ENCODE peak calls at places on chromosomes 16 and 17, in ten cellular contexts. D, P, R, V, I, M, A, Q, C and W are unnamed samples.

GRCh38 chr16:3718019-3718391 is 681 bp upstream of the TRAP1 start:
- DNase-seq in D (no peak), P (peak), R (no peak), V (no peak), I (no peak), M (no peak), A (no peak), Q (no peak), C (no peak), W (no peak)

GRCh38 chr17:74922172-74922571 is 883 bp downstream of the USH1G start:
- DNase-seq in D (no peak), P (no peak), R (no peak), V (no peak), I (no peak), M (no peak), A (no peak), Q (no peak), C (no peak), W (no peak)

GRCh38 chr17:32833526-32833925 is 43.4 kb downstream of the MYO1D start:
- DNase-seq in D (no peak), P (no peak), R (no peak), V (no peak), I (no peak), M (no peak), A (no peak), Q (no peak), C (no peak), W (no peak)

GRCh38 chr16:11245222-11245737 is 10.7 kb downstream of the SOCS1 start:
- DNase-seq in D (no peak), P (no peak), R (no peak), V (no peak), I (no peak), M (no peak), A (no peak), Q (no peak), C (no peak), W (no peak)

GRCh38 chr17:65292430-65292829 is 155.3 kb downstream of the RGS9 start:
- DNase-seq in D (no peak), P (peak), R (no peak), V (no peak), I (no peak), M (no peak), A (no peak), Q (peak), C (no peak), W (no peak)

GRCh38 chr17:22217135-22217534 is 524.8 kb downstream of the KCNJ18 start:
- DNase-seq in D (no peak), P (no peak), R (no peak), V (no peak), I (no peak), M (no peak), A (no peak), Q (no peak), C (no peak), W (no peak)

GRCh38 chr17:20966869-20967268 is 75.9 kb downstream of the USP22 start:
- DNase-seq in D (no peak), P (no peak), R (no peak), V (no peak), I (no peak), M (no peak), A (no peak), Q (no peak), C (no peak), W (no peak)

GRCh38 chr17:27466376-27466747 is 10.1 kb downstream of the KSR1 start:
- DNase-seq in D (no peak), P (no peak), R (no peak), V (no peak), I (no peak), M (no peak), A (no peak), Q (no peak), C (no peak), W (no peak)

GRCh38 chr16:86533076-86533475 is 22.0 kb downstream of the MTHFSD start:
- DNase-seq in D (no peak), P (no peak), R (no peak), V (no peak), I (no peak), M (no peak), A (no peak), Q (no peak), C (no peak), W (no peak)

GRCh38 chr17:4230142-4230541 is 33.6 kb downstream of the ANKFY1 start:
- DNase-seq in D (no peak), P (peak), R (no peak), V (no peak), I (no peak), M (peak), A (no peak), Q (peak), C (peak), W (peak)

GRCh38 chr17:6420173-6420641 is 14.7 kb downstream of the AIPL1 start:
- DNase-seq in D (peak), P (peak), R (no peak), V (no peak), I (peak), M (no peak), A (no peak), Q (peak), C (no peak), W (no peak)

GRCh38 chr17:9221231-9222180 is 200.2 kb downstream of the NTN1 start:
- DNase-seq in D (no peak), P (no peak), R (no peak), V (no peak), I (peak), M (no peak), A (no peak), Q (no peak), C (no peak), W (no peak)

GRCh38 chr16:85562102-85562786 is 50.9 kb upstream of the GSE1 start:
- DNase-seq in D (no peak), P (no peak), R (no peak), V (no peak), I (no peak), M (no peak), A (no peak), Q (no peak), C (no peak), W (no peak)

GRCh38 chr17:66833201-66833600 is 1.7 kb upstream of the CACNG5 start:
- DNase-seq in D (no peak), P (no peak), R (no peak), V (no peak), I (no peak), M (no peak), A (no peak), Q (no peak), C (no peak), W (no peak)

GRCh38 chr16:87425941-87426340 is 33.8 kb downstream of the MAP1LC3B start:
- DNase-seq in D (no peak), P (no peak), R (no peak), V (no peak), I (no peak), M (no peak), A (no peak), Q (no peak), C (no peak), W (no peak)

GRCh38 chr16:75687361-75687760 is 10.6 kb upstream of the CPHXL2 start:
- DNase-seq in D (no peak), P (no peak), R (no peak), V (no peak), I (no peak), M (no peak), A (no peak), Q (no peak), C (no peak), W (no peak)

GRCh38 chr16:70698901-70699300 is 13.0 kb upstream of the MTSS2 start:
- DNase-seq in D (no peak), P (no peak), R (no peak), V (no peak), I (no peak), M (no peak), A (no peak), Q (no peak), C (no peak), W (no peak)

GRCh38 chr17:68491864-68492263 is 20.4 kb upstream of the PRKAR1A start:
- DNase-seq in D (no peak), P (no peak), R (no peak), V (no peak), I (no peak), M (peak), A (no peak), Q (no peak), C (no peak), W (peak)

GRCh38 chr16:54201200-54201599 is 85.4 kb downstream of the IRX3 start:
- DNase-seq in D (no peak), P (no peak), R (no peak), V (no peak), I (no peak), M (no peak), A (no peak), Q (no peak), C (no peak), W (no peak)

GRCh38 chr16:46711106-46711769 is 21.8 kb downstream of the ORC6 start:
- DNase-seq in D (no peak), P (no peak), R (no peak), V (no peak), I (no peak), M (peak), A (no peak), Q (no peak), C (no peak), W (no peak)

GRCh38 chr16:397736-398332 is 835 bp downstream of the NME4 start:
- DNase-seq in D (peak), P (peak), R (no peak), V (peak), I (peak), M (peak), A (no peak), Q (peak), C (no peak), W (peak)

GRCh38 chr17:4411201-4411600 is 22.5 kb upstream of the SPNS3 start:
- DNase-seq in D (no peak), P (no peak), R (no peak), V (no peak), I (no peak), M (no peak), A (no peak), Q (no peak), C (no peak), W (no peak)

GRCh38 chr17:82630212-82630611 is 18.0 kb downstream of the WDR45B start:
- DNase-seq in D (no peak), P (no peak), R (no peak), V (no peak), I (no peak), M (no peak), A (no peak), Q (no peak), C (no peak), W (no peak)

GRCh38 chr16:87570938-87571867 is 31.1 kb upstream of the JPH3 start:
- DNase-seq in D (no peak), P (peak), R (no peak), V (no peak), I (peak), M (peak), A (no peak), Q (peak), C (peak), W (peak)

GRCh38 chr17:6545291-6545690 is 11.1 kb downstream of the PITPNM3 start:
- DNase-seq in D (no peak), P (no peak), R (no peak), V (no peak), I (no peak), M (no peak), A (no peak), Q (no peak), C (no peak), W (no peak)

GRCh38 chr16:4550587-4550986 is 5.6 kb upstream of the C16orf96 start:
- DNase-seq in D (no peak), P (peak), R (no peak), V (no peak), I (no peak), M (no peak), A (no peak), Q (no peak), C (no peak), W (no peak)

GRCh38 chr16:69039333-69039941 is 66.0 kb upstream of the HAS3 start:
- DNase-seq in D (no peak), P (peak), R (no peak), V (no peak), I (no peak), M (no peak), A (no peak), Q (peak), C (no peak), W (peak)

GRCh38 chr16:84383106-84383505 is 14.8 kb downstream of the ATP2C2 start:
- DNase-seq in D (no peak), P (no peak), R (no peak), V (no peak), I (no peak), M (no peak), A (no peak), Q (no peak), C (no peak), W (no peak)

GRCh38 chr17:16419929-16420271 is 4.5 kb downstream of the TRPV2 start:
- DNase-seq in D (peak), P (peak), R (no peak), V (peak), I (no peak), M (no peak), A (no peak), Q (peak), C (no peak), W (peak)

GRCh38 chr16:85269165-85269564 is 156.9 kb upstream of the CIBAR2 start:
- DNase-seq in D (no peak), P (no peak), R (no peak), V (no peak), I (no peak), M (no peak), A (no peak), Q (no peak), C (no peak), W (no peak)

GRCh38 chr16:23959069-23959800 is 123.5 kb downstream of the PRKCB start:
- DNase-seq in D (no peak), P (no peak), R (no peak), V (no peak), I (no peak), M (no peak), A (peak), Q (no peak), C (no peak), W (no peak)

GRCh38 chr16:11232852-11233726 is 22.9 kb downstream of the SOCS1 start:
- DNase-seq in D (peak), P (no peak), R (no peak), V (peak), I (no peak), M (peak), A (peak), Q (no peak), C (no peak), W (no peak)

GRCh38 chr17:9817086-9817485 is 4.8 kb downstream of the GSG1L2 start:
- DNase-seq in D (no peak), P (peak), R (no peak), V (no peak), I (no peak), M (no peak), A (no peak), Q (peak), C (no peak), W (peak)

GRCh38 chr17:50847566-50847965 is 12.2 kb downstream of the WFIKKN2 start:
- DNase-seq in D (no peak), P (no peak), R (no peak), V (no peak), I (no peak), M (no peak), A (no peak), Q (no peak), C (no peak), W (no peak)

GRCh38 chr16:88374736-88375135 is 8.0 kb upstream of the ZNF469 start:
- DNase-seq in D (no peak), P (no peak), R (no peak), V (no peak), I (no peak), M (peak), A (no peak), Q (no peak), C (no peak), W (no peak)

GRCh38 chr17:56834380-56835258 is 668 bp downstream of the DGKE start:
- DNase-seq in D (peak), P (peak), R (peak), V (peak), I (peak), M (peak), A (peak), Q (peak), C (no peak), W (peak)

GRCh38 chr16:85342348-85342747 is 230.1 kb upstream of the CIBAR2 start:
- DNase-seq in D (no peak), P (no peak), R (no peak), V (no peak), I (no peak), M (no peak), A (no peak), Q (no peak), C (no peak), W (no peak)

GRCh38 chr16:49858200-49859129 is 2.6 kb upstream of the ZNF423 start:
- DNase-seq in D (peak), P (peak), R (no peak), V (peak), I (peak), M (peak), A (no peak), Q (peak), C (peak), W (no peak)

GRCh38 chr16:75289189-75289588 is 37.8 kb upstream of the BCAR1 start:
- DNase-seq in D (no peak), P (peak), R (no peak), V (no peak), I (no peak), M (peak), A (peak), Q (peak), C (no peak), W (no peak)

GRCh38 chr17:63827801-63828221 is 348 bp upstream of the FTSJ3 start:
- DNase-seq in D (no peak), P (no peak), R (no peak), V (no peak), I (no peak), M (no peak), A (no peak), Q (no peak), C (no peak), W (peak)
- TF ChIP-seq CTCF in D (peak), P (no peak), R (no peak), V (no peak), I (no peak), M (no peak), A (no peak), Q (no peak), C (no peak), W (no peak)

DNA sequence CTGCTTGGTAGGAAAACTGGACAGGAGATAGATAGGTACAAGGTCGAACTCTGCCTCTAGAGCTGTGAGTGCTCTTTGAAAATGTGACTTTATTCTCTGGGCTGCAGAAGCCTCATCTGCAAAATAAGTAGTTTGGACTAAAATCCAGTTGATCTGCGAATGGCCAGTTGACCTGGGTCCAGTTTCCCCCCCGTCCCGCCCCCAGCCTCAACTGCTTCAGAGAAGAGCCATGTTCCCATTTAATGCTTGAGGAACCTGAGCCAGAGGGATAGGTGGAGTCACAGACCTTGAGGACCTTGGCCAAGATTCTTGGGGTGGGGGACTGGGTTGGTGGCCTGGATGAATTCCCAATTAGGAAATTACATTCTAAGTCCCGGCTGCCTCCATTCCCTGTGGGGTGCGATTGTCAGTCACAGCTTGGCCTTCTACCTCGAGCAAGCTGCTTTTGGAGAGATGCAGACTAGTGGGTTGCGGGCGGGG is 14.1 kb downstream of the TBX2 start:
- DNase-seq in D (no peak), P (no peak), R (no peak), V (no peak), I (no peak), M (no peak), A (no peak), Q (no peak), C (no peak), W (no peak)
- H3K4me3 ChIP-seq in D (no peak), P (no peak), R (no peak), V (no peak), I (no peak), M (peak), A (no peak), Q (no peak), C (peak), W (peak)

GRCh38 chr17:37662358-37662757 is 19.1 kb upstream of the DDX52 start:
- DNase-seq in D (no peak), P (no peak), R (no peak), V (no peak), I (peak), M (no peak), A (no peak), Q (no peak), C (no peak), W (no peak)

GRCh38 chr17:37661372-37662014 is 18.2 kb upstream of the DDX52 start:
- DNase-seq in D (no peak), P (no peak), R (no peak), V (no peak), I (no peak), M (no peak), A (no peak), Q (no peak), C (no peak), W (no peak)

GRCh38 chr17:37667039-37667438 is 23.8 kb upstream of the DDX52 start:
- DNase-seq in D (no peak), P (no peak), R (no peak), V (no peak), I (no peak), M (no peak), A (no peak), Q (no peak), C (no peak), W (no peak)

GRCh38 chr17:37659887-37660286 is 16.6 kb upstream of the DDX52 start:
- DNase-seq in D (no peak), P (no peak), R (no peak), V (no peak), I (no peak), M (no peak), A (no peak), Q (no peak), C (no peak), W (no peak)

DNA sequence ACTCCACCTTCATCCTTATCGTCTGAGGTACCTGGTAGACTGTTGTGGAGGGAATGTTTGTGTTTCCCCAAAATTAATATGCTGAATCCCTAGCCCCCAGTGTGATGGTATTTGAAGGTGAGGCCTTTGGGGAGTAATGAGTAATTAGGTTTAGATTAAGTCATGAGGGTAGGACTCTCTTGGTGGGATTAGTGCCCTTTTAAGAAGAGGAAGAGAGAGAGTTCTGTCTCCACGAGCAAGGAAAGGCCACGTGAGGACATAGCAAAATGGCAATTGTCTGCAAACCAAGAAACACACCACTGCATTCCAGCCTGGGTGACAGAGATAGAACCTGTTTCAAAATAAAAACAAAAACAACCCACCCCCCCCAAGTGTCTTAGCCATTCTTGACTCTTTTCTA is 21.0 kb upstream of the DDX52 start:
- DNase-seq in D (no peak), P (no peak), R (no peak), V (no peak), I (no peak), M (no peak), A (no peak), Q (no peak), C (no peak), W (no peak)
- TF ChIP-seq CTCF in D (no peak), P (no peak), R (no peak), V (no peak), I (no peak), M (no peak), A (no peak), Q (no peak), C (no peak), W (no peak)

GRCh38 chr17:36602030-36602737 is 801 bp downstream of the MRM1 start:
- DNase-seq in D (no peak), P (peak), R (no peak), V (no peak), I (peak), M (no peak), A (no peak), Q (no peak), C (no peak), W (no peak)

GRCh38 chr17:36600477-36600876 is 906 bp upstream of the MRM1 start:
- DNase-seq in D (no peak), P (no peak), R (no peak), V (no peak), I (no peak), M (no peak), A (no peak), Q (no peak), C (no peak), W (no peak)

GRCh38 chr17:36601303-36602029 is at the start of gene MRM1:
- DNase-seq in D (peak), P (peak), R (peak), V (peak), I (peak), M (peak), A (peak), Q (peak), C (peak), W (peak)

GRCh38 chr17:36599546-36600250 is 1.7 kb upstream of the MRM1 start:
- DNase-seq in D (no peak), P (no peak), R (no peak), V (no peak), I (no peak), M (no peak), A (no peak), Q (no peak), C (no peak), W (no peak)

GRCh38 chr17:36600936-36601302 is 464 bp upstream of the MRM1 start:
- DNase-seq in D (peak), P (no peak), R (no peak), V (no peak), I (no peak), M (no peak), A (no peak), Q (no peak), C (no peak), W (no peak)
- H3K4me3 ChIP-seq in D (peak), P (peak), R (peak), V (peak), I (peak), M (peak), A (peak), Q (peak), C (peak), W (peak)